ENCODE peak calls at places on chromosomes 3 and 15, in eight cellular contexts. F is heart right ventricle, M is GM12865, Q is mucosa of descending colon, V is tibial artery, I is NB4, U is Panc1, Y is neural crest cell. C is an unnamed sample.

GRCh38 chr3:8996681-8997121 is 33.4 kb upstream of the RAD18 start:
- DNase-seq in V (peak; percentile 41), U (no peak), I (no peak), F (peak; percentile 74), Y (no peak), Q (peak; percentile 32), M (no peak), C (no peak)

GRCh38 chr15:26081758-26082068 is 218.6 kb upstream of the ATP10A start:
- DNase-seq in Q (no peak), V (no peak), F (no peak), M (no peak), U (no peak), I (no peak), Y (no peak), C (no peak)

GRCh38 chr15:59950603-59951388 is 53.3 kb upstream of the FOXB1 start:
- DNase-seq in M (no peak), U (no peak), V (no peak), Q (no peak), I (no peak), Y (no peak), F (no peak), C (no peak)

GRCh38 chr15:63291507-63291906 is 14.1 kb downstream of the APH1B start:
- DNase-seq in Q (no peak), U (no peak), V (no peak), M (no peak), Y (no peak), F (no peak), I (no peak), C (no peak)

GRCh38 chr3:65732060-65732933 is 306.4 kb downstream of the MAGI1 start:
- DNase-seq in I (peak; percentile 44), F (peak; percentile 23), U (peak; percentile 62), V (no peak), Q (peak; percentile 19), M (peak; percentile 49), Y (peak; percentile 18), C (peak; percentile 53)

GRCh38 chr3:128665362-128666021 is 14.9 kb upstream of the RPN1 start:
- DNase-seq in I (peak; percentile 54), Y (no peak), V (no peak), Q (no peak), F (no peak), U (no peak), M (no peak), C (no peak)

GRCh38 chr3:142274908-142275307 is 49.5 kb upstream of the GK5 start:
- DNase-seq in F (no peak), M (no peak), U (no peak), Q (no peak), I (no peak), V (no peak), Y (no peak), C (no peak)

GRCh38 chr3:61894988-61895935 is 333.9 kb downstream of the PTPRG start:
- DNase-seq in M (peak; percentile 91), Y (no peak), F (peak; percentile 85), V (peak; percentile 83), U (no peak), Q (peak; percentile 91), I (peak; percentile 42), C (peak; percentile 73)

GRCh38 chr15:56040081-56041035 is 46.9 kb upstream of the NEDD4 start:
- DNase-seq in F (peak; percentile 51), V (peak; percentile 78), U (peak; percentile 81), Q (peak; percentile 9), I (peak; percentile 27), M (no peak), Y (no peak), C (no peak)

GRCh38 chr15:65277015-65277414 is 9.7 kb downstream of the PARP16 start:
- DNase-seq in M (no peak), F (no peak), U (no peak), V (no peak), Y (no peak), Q (no peak), I (no peak), C (no peak)

GRCh38 chr3:160928183-160928718 is 172.2 kb downstream of the PPM1L start:
- DNase-seq in Q (no peak), Y (no peak), M (peak; percentile 5), V (no peak), F (no peak), I (peak; percentile 12), U (no peak), C (peak; percentile 14)

GRCh38 chr3:183449791-183450190 is 21.4 kb upstream of the MCF2L2 start:
- DNase-seq in V (no peak), M (no peak), I (no peak), Y (no peak), Q (no peak), F (no peak), U (no peak), C (no peak)

GRCh38 chr15:100186366-100186765 is 155.4 kb downstream of the ADAMTS17 start:
- DNase-seq in Y (no peak), Q (no peak), U (no peak), M (no peak), I (no peak), F (no peak), V (peak; percentile 13), C (no peak)

GRCh38 chr15:40365016-40365415 is 7.0 kb downstream of the DISP2 start:
- DNase-seq in M (no peak), F (no peak), I (no peak), V (no peak), Y (no peak), U (no peak), Q (no peak), C (no peak)

DNA sequence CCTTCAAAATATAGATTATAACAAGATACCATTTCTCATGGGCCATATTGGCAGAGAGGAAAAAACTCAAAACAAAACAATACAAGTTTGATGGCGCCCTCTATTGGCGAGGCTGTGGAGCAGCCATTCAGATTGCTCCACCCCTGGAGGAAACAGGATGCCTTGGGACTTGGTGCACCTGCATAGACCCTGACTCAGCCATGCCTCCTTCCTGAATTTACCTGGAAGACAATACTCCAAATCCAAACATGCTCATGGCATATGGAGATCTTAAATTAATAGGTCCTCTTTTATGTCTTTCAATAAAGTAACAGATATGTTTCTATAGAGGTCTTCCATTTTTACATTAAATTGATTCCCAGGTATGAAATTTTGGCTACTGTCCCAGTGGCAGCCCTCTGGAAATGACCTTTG is 90.0 kb downstream of the APBA2 start:
- DNase-seq in I (peak; percentile 68), V (no peak), Y (peak; percentile 70), M (peak; percentile 56), F (no peak), Q (peak; percentile 41), U (no peak), C (peak; percentile 63)
- TF ChIP-seq CTCF in I (peak; percentile 83), V (no peak), Y (peak; percentile 83), M (peak; percentile 73), F (peak; percentile 60), Q (no peak), U (peak; percentile 90), C (peak; percentile 83)

DNA sequence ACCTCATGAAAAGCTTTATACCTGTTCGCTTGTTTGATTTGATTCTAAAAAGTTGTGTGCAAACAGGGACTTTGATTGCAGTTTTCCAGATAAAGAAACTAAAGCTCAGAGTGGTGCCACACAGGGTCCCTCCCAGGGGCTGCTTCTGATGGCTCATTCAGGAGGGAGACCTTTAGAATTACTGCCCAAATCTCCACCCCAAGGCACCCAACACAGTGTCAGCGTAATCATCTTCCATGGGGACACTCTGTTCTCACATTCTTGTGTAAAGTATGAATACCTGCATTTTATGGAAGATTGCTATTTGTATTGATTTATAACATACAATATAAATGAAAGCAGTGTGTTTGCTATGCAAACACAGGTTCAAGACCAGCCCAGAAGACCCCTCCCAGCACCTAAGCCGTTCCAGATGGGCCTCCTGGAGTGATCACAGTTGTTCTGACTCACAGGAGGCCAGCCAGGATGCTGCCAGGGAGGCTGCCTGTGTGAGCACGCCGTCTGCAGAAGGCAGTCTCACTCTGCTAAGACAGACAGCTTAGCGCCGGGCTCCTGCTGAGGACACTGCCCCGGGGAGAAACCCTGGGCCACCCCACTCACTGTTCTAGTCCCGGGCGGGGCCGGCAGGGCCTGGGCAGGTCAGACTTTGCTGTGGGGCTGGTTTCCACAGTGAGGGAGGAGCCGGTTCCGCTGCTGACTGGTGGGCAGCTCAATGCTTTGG is 185.6 kb downstream of the FAM43A start:
- DNase-seq in F (no peak), U (no peak), Y (peak; percentile 6), Q (peak; percentile 84), V (peak; percentile 61), I (peak; percentile 74), M (peak; percentile 26), C (peak; percentile 59)
- TF ChIP-seq CTCF in F (peak; percentile 18), U (no peak), Y (no peak), Q (no peak), V (no peak), I (no peak), M (no peak), C (no peak)

GRCh38 chr15:62059108-62059817 is 984 bp downstream of the VPS13C start:
- DNase-seq in Y (no peak), F (no peak), I (peak; percentile 35), V (no peak), Q (no peak), M (peak; percentile 34), U (no peak), C (no peak)
- TF ChIP-seq CTCF in Y (peak; percentile 50), F (no peak), I (no peak), V (no peak), Q (no peak), M (peak; percentile 17), U (no peak), C (no peak)

GRCh38 chr15:57649138-57649537 is 57.4 kb upstream of the POLR2M start:
- DNase-seq in V (no peak), M (no peak), Q (no peak), Y (no peak), F (no peak), U (no peak), I (no peak), C (no peak)

GRCh38 chr15:57646057-57646456 is 54.4 kb downstream of the MYZAP start:
- DNase-seq in M (no peak), Q (no peak), U (no peak), V (no peak), I (no peak), Y (no peak), F (no peak), C (no peak)

GRCh38 chr15:57647791-57648130 is 56.1 kb downstream of the MYZAP start:
- DNase-seq in I (no peak), V (no peak), Y (no peak), M (no peak), U (no peak), Q (no peak), F (no peak), C (no peak)

GRCh38 chr15:57651445-57651844 is 55.1 kb upstream of the POLR2M start:
- DNase-seq in Q (no peak), M (no peak), V (no peak), U (no peak), Y (no peak), F (no peak), I (no peak), C (no peak)

DNA sequence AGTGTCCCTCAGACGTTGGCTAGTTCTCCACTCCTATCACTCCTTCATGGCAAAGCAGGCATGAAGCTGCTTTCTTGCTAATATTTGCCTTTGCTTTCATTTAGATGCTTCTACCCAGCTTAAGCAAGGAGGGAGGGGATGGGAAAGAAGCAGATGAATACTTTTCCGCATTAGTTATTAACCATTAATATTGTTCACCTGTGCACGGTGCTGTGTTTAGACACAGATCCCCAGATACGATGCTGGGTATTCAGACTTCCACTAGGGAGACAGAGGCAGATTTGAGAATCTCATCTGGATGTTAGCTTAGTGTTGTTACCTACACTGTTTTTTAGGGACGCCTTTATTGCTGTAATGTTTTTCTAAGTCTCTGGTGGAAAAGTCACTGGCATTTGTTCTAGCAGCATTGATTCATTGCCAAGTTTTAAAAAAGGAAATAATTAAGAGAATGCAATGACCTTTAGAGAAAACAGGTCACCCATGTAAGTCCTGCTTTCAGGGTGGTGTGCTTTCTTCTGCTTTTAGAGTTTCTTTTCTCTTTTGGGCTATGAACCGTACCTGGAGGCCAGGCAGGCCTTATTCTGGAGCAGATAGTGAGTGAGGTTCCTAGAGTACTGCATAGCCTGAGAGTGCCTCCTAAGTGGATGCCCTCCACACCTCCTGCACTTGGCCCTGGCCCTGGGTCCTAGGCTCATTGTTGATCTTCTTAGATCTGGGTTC is 55.5 kb downstream of the MYZAP start:
- DNase-seq in V (no peak), I (no peak), F (no peak), M (no peak), Q (no peak), Y (no peak), U (no peak), C (peak; percentile 26)
- TF ChIP-seq CTCF in V (no peak), I (no peak), F (no peak), M (no peak), Q (no peak), Y (no peak), U (no peak), C (no peak)

C was measured in GM10248.